ENCODE peak calls at places on chromosomes 16 and 17, in four cellular contexts. L is head of caudate nucleus, K is T-helper 1 cell, J is GDM1. E is an unnamed sample.

GRCh38 chr17:47905221-47905733 is 9.2 kb downstream of the SP2 start:
- DNase-seq in L (peak), K (no peak), J (no peak), E (no peak)

GRCh38 chr17:4098516-4099209 is 44.2 kb downstream of the ZZEF1 start:
- DNase-seq in L (no peak), K (no peak), J (no peak), E (no peak)

GRCh38 chr17:17786998-17787397 is 49.8 kb downstream of the SREBF1 start:
- DNase-seq in L (no peak), K (no peak), J (no peak), E (no peak)

GRCh38 chr16:85133290-85133599 is 21.0 kb upstream of the CIBAR2 start:
- DNase-seq in L (no peak), K (no peak), J (no peak), E (no peak)

GRCh38 chr17:67573987-67574657 is 143.6 kb upstream of the NOL11 start:
- DNase-seq in L (no peak), K (no peak), J (no peak), E (no peak)

GRCh38 chr16:50273888-50274770 is 7.8 kb downstream of the ADCY7 start:
- DNase-seq in L (no peak), K (peak), J (peak), E (no peak)

GRCh38 chr16:83125999-83126568 is 499.3 kb downstream of the CDH13 start:
- DNase-seq in L (no peak), K (no peak), J (no peak), E (no peak)

GRCh38 chr17:5584971-5585794 is 874 bp upstream of the NLRP1 start:
- DNase-seq in L (no peak), K (no peak), J (peak), E (peak)

GRCh38 chr17:65370669-65371126 is 190.8 kb downstream of the AXIN2 start:
- DNase-seq in L (no peak), K (no peak), J (no peak), E (peak)

GRCh38 chr16:75614247-75614897 is 8.7 kb downstream of the ADAT1 start:
- DNase-seq in L (no peak), K (no peak), J (no peak), E (peak)

GRCh38 chr16:57930533-57930932 is 40.4 kb downstream of the CNGB1 start:
- DNase-seq in L (no peak), K (no peak), J (no peak), E (no peak)

GRCh38 chr17:47864791-47865216 is 13.8 kb upstream of the SP6 start:
- DNase-seq in L (no peak), K (peak), J (no peak), E (no peak)

GRCh38 chr16:8872967-8873865 is 4.4 kb upstream of the CARHSP1 start:
- DNase-seq in L (no peak), K (no peak), J (no peak), E (no peak)

GRCh38 chr17:76957600-76958464 is 89.6 kb downstream of the MGAT5B start:
- DNase-seq in L (peak), K (no peak), J (no peak), E (no peak)

GRCh38 chr16:17023606-17024005 is 447.2 kb downstream of the XYLT1 start:
- DNase-seq in L (no peak), K (no peak), J (no peak), E (no peak)